ENCODE peak calls at places on chromosomes 1 and 21, in five cellular contexts. I is stomach, Q is GM23338, H is breast epithelium, F is HCT116. M is an unnamed sample.

GRCh38 chr1:31843506-31843905 is 27.7 kb upstream of the SPOCD1 start:
- DNase-seq in H (peak), Q (peak), I (no peak), F (peak), M (no peak)

GRCh38 chr1:203378529-203379271 is 27.8 kb upstream of the FMOD start:
- DNase-seq in I (no peak), F (no peak), Q (no peak), H (no peak), M (no peak)

GRCh38 chr1:56125316-56125715 is 454.0 kb downstream of the PLPP3 start:
- DNase-seq in Q (no peak), I (no peak), F (no peak), H (no peak), M (no peak)

GRCh38 chr1:240888039-240888786 is 276.3 kb upstream of the GREM2 start:
- DNase-seq in H (no peak), Q (peak), I (peak), F (peak), M (peak)

GRCh38 chr1:200292699-200293098 is 117.1 kb downstream of the ZNF281 start:
- DNase-seq in Q (no peak), F (no peak), I (no peak), H (no peak), M (no peak)

GRCh38 chr21:42829417-42829816 is 49.9 kb downstream of the WDR4 start:
- DNase-seq in I (no peak), F (no peak), Q (no peak), H (no peak), M (no peak)

GRCh38 chr1:14220324-14220723 is 378.2 kb upstream of the KAZN start:
- DNase-seq in F (no peak), I (no peak), Q (no peak), H (no peak), M (no peak)

GRCh38 chr1:58468612-58469493 is 77.7 kb downstream of the OMA1 start:
- DNase-seq in Q (no peak), F (no peak), H (no peak), I (no peak), M (no peak)

GRCh38 chr21:35252831-35253230 is 203.7 kb upstream of the RUNX1 start:
- DNase-seq in F (no peak), Q (no peak), I (no peak), H (no peak), M (no peak)

GRCh38 chr1:54253480-54253879 is 53.5 kb downstream of the MRPL37 start:
- DNase-seq in I (no peak), F (peak), H (no peak), Q (no peak), M (no peak)

GRCh38 chr1:29240400-29240837 is 4.1 kb downstream of the PTPRU start:
- DNase-seq in Q (peak), F (no peak), I (no peak), H (no peak), M (no peak)

GRCh38 chr21:39182484-39183271 is 573 bp downstream of the PSMG1 start:
- DNase-seq in Q (no peak), H (no peak), F (no peak), I (no peak), M (no peak)

GRCh38 chr1:9181990-9182783 is 52.4 kb upstream of the H6PD start:
- DNase-seq in H (no peak), I (peak), F (no peak), Q (peak), M (peak)

GRCh38 chr1:67850151-67850551 is 16.9 kb upstream of the GNG12 start:
- DNase-seq in H (no peak), F (peak), Q (peak), I (no peak), M (no peak)

GRCh38 chr1:203858055-203858454 is 3.3 kb upstream of the SNRPE start:
- DNase-seq in I (no peak), F (no peak), Q (peak), H (no peak), M (no peak)

GRCh38 chr1:222257024-222257423 is 290.9 kb downstream of the HHIPL2 start:
- DNase-seq in Q (no peak), H (no peak), F (no peak), I (no peak), M (no peak)

GRCh38 chr1:17290553-17290952 is 17.4 kb upstream of the PADI4 start:
- DNase-seq in I (no peak), Q (no peak), F (no peak), H (no peak), M (no peak)

GRCh38 chr1:209583408-209583807 is at the start of gene CAMK1G:
- DNase-seq in I (no peak), Q (peak), F (no peak), H (no peak), M (no peak)

GRCh38 chr1:202056644-202057334 is 46.4 kb downstream of the ELF3 start:
- DNase-seq in F (peak), H (peak), I (peak), Q (no peak), M (no peak)

GRCh38 chr1:31505884-31506497 is 70.3 kb upstream of the TINAGL1 start:
- DNase-seq in Q (no peak), F (no peak), I (no peak), H (no peak), M (no peak)

GRCh38 chr1:34865573-34865972 is 6.0 kb upstream of the SMIM12 start:
- DNase-seq in F (no peak), H (no peak), Q (no peak), I (no peak), M (no peak)

GRCh38 chr1:2314803-2315710 is 76.3 kb downstream of the MORN1 start:
- DNase-seq in F (no peak), H (no peak), Q (peak), I (peak), M (peak)

GRCh38 chr1:241711326-241711725 is 59.2 kb downstream of the WDR64 start:
- DNase-seq in H (no peak), F (no peak), I (no peak), Q (no peak), M (no peak)

GRCh38 chr1:151401860-151402259 is 2.5 kb downstream of the PSMB4 start:
- DNase-seq in F (no peak), I (no peak), H (no peak), Q (no peak), M (no peak)
- TF ChIP-seq POLR2AphosphoS5 in F (no peak), I (no peak), H (no peak), Q (no peak), M (peak)

DNA sequence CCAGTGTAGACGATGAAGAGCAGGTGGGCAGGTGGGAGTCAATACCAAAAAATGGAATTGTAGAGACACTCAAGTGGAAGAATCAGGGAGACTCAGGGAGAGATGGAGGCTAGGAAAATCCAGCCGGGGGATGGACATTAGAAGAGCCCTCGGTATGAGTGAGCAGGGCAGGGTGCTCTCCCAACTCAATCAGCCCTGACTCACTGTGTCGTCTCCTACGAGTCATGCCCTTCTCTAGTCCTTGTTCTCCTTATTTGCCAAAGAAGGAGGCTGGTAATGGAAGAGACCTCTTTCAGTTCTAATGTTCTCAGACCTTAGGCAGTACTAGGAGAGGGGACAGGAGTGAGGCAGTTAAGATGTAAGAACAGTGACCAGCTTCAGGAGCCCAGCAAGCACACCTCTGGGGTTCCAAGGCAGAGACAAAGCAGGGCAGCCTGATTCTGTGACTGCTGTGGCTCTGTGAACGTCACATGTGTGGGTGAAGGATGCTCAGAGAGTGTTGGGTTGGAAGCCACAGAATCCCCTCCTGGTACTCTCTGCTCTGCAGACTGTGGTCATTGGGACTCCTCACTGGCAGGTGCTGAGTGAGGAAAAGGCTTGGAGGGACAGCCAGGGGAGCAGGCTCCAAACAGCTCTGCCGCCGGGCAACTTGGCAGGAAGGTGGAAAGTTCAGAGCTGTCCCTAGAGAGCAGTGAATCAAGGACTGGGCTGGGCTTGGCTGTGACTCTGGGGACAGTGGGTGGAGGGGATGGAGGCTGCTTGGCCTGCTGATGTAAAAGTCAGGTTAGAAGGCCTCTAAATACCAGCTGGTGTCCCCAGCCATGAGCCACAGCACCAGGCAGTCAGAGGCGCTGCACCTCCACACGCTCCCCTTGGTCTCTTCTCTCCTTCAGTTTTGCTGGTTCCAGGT is 11.1 kb upstream of the GJA5 start:
- DNase-seq in F (no peak), H (no peak), Q (no peak), I (no peak), M (no peak)
- TF ChIP-seq POLR2AphosphoS5 in F (no peak), H (no peak), Q (no peak), I (no peak), M (no peak)

GRCh38 chr1:227343727-227344551 is 25.6 kb upstream of the CDC42BPA start:
- DNase-seq in Q (no peak), I (no peak), H (no peak), F (no peak), M (no peak)
- TF ChIP-seq POLR2AphosphoS5 in Q (no peak), I (no peak), H (no peak), F (no peak), M (no peak)

DNA sequence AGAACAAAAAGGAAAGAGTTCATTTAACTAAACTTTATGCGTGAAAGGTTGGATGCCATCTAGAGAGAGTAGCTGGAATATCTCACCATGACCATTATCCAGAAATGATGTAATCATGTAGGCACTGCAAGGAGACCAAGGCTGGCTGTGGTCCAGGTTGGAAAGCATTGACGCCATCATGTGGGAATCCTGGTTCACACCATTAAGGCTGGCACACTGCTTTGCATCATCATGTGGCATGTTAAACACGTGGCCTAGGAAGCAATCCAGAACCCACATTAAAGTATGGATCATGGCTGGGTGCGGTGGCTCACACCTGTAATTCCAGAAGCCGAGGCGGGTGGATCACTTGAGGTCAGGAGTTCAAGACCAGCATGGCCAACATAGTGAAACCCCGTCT is 4.3 kb downstream of the ADAMTS1 start:
- DNase-seq in H (peak), Q (no peak), I (no peak), F (no peak), M (no peak)
- TF ChIP-seq POLR2AphosphoS5 in H (no peak), Q (no peak), I (peak), F (no peak), M (no peak)

GRCh38 chr1:42744030-42744413 is 4.0 kb upstream of the CLDN19 start:
- DNase-seq in Q (no peak), I (no peak), F (no peak), H (no peak), M (no peak)

GRCh38 chr1:42748021-42748420 is 8.0 kb upstream of the CLDN19 start:
- DNase-seq in F (no peak), H (no peak), I (no peak), Q (no peak), M (no peak)

GRCh38 chr1:42747125-42747524 is 7.1 kb upstream of the CLDN19 start:
- DNase-seq in H (no peak), I (peak), F (no peak), Q (peak), M (no peak)

GRCh38 chr1:42746436-42747105 is 6.5 kb upstream of the CLDN19 start:
- DNase-seq in I (no peak), H (no peak), F (no peak), Q (no peak), M (no peak)

GRCh38 chr1:42745851-42746250 is 5.8 kb upstream of the CLDN19 start:
- DNase-seq in Q (no peak), F (no peak), I (no peak), H (no peak), M (no peak)
- TF ChIP-seq POLR2AphosphoS5 in Q (no peak), F (no peak), I (no peak), H (no peak), M (no peak)

DNA sequence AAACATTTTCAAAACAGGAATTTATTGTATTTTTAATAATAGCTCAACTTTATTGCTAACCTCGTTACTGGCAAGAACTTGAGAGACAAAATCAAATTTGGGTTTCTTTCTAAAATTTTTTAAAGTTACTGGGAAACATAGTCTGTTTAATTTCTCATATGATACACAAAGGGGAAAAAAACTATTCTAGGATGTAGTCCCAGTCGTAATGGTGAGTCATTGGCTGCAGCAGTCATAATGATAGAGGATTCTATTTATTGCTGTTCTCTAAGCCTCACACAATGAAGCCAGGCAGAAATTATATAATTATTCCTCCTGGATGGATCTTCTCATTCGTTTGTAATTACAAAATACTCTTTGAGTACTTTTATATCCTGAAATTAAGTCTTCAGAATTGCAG is 326.5 kb upstream of the SGIP1 start:
- DNase-seq in H (no peak), I (no peak), Q (no peak), F (no peak), M (no peak)
- TF ChIP-seq POLR2AphosphoS5 in H (no peak), I (no peak), Q (no peak), F (no peak), M (no peak)

GRCh38 chr21:25879203-25879602 is 144.4 kb downstream of the GABPA start:
- DNase-seq in H (no peak), F (no peak), I (no peak), Q (no peak), M (no peak)

GRCh38 chr21:25878334-25878733 is 143.6 kb downstream of the GABPA start:
- DNase-seq in F (no peak), Q (no peak), H (no peak), I (no peak), M (no peak)

GRCh38 chr21:25885880-25886279 is 151.1 kb downstream of the GABPA start:
- DNase-seq in F (no peak), H (no peak), Q (no peak), I (no peak), M (no peak)

GRCh38 chr21:25885405-25885804 is 150.6 kb downstream of the GABPA start:
- DNase-seq in I (no peak), Q (no peak), H (no peak), F (no peak), M (no peak)

GRCh38 chr21:25881524-25882376 is 147.0 kb downstream of the GABPA start:
- DNase-seq in I (peak), Q (peak), F (peak), H (no peak), M (peak)
- TF ChIP-seq POLR2AphosphoS5 in I (no peak), Q (no peak), F (no peak), H (no peak), M (no peak)

DNA sequence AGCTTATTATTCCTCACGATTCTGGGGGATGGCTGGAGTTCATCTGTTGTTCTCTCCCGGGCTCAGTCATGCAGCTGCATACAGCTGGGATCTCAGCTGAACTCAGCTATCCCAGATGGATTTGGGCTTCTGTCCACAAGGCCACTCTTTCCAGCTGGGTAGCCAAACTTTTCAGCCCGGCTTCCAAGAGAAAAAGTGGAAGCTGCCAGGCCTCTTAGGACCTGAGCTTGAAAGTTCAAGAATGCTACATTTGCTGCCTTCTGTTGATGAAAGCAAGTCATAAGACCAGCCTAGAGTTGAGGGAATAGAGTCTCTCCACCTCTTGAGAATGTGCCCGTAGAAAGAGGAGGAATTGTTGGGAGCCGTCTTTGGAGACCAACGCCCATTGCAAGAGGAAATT is 95.3 kb downstream of the C1orf21 start:
- DNase-seq in I (peak), Q (no peak), F (no peak), H (no peak), M (no peak)
- TF ChIP-seq POLR2AphosphoS5 in I (peak), Q (no peak), F (no peak), H (peak), M (no peak)

DNA sequence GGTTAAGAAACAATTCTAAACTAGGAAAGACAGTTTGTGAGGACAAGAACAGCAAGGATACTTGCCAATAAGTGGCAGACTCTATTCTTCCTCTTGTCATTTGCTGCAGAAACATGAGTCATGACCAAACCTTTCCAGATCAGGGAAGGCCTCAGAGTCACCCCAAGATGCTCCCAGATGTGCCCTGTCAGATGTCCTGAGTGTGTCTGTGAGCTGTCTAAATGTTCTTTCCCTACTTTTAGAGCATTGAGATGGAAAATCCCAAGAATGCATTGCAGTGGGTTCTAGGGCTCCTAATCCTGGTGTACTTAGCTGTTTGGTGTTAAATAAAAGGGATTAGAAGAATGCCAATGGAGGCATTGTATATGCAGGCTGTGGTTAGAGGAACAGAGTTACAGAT is 57.5 kb upstream of the KIAA0040 start:
- DNase-seq in F (no peak), H (no peak), Q (no peak), I (no peak), M (no peak)
- TF ChIP-seq POLR2AphosphoS5 in F (no peak), H (no peak), Q (no peak), I (no peak), M (no peak)